ENCODE peak calls at places on chromosome 7, in five cellular contexts. R, B, H, F and K are unnamed samples.

GRCh38 chr7:45653209-45653907 is 79.2 kb downstream of the ADCY1 start:
- DNase-seq in R (no peak), B (no peak), H (peak; percentile 5), F (no peak), K (no peak)

GRCh38 chr7:72466797-72467196 is 54.7 kb upstream of the CALN1 start:
- DNase-seq in R (no peak), B (no peak), H (no peak), F (no peak), K (no peak)

GRCh38 chr7:92783260-92783911 is 53.0 kb downstream of the CDK6 start:
- DNase-seq in R (no peak), B (no peak), H (no peak), F (no peak), K (no peak)

GRCh38 chr7:117313582-117313981 is 9.3 kb downstream of the WNT2 start:
- DNase-seq in R (no peak), B (no peak), H (no peak), F (no peak), K (no peak)

GRCh38 chr7:141480953-141481352 is 70.3 kb upstream of the AGK start:
- DNase-seq in R (no peak), B (no peak), H (no peak), F (no peak), K (no peak)

GRCh38 chr7:37380831-37381230 is 67.8 kb downstream of the ELMO1 start:
- DNase-seq in R (no peak), B (no peak), H (no peak), F (no peak), K (no peak)

GRCh38 chr7:99730262-99730810 is 4.7 kb downstream of the CYP3A7 start:
- DNase-seq in R (no peak), B (no peak), H (no peak), F (no peak), K (no peak)

GRCh38 chr7:156764016-156764669 is 123.6 kb downstream of the RNF32 start:
- DNase-seq in R (peak; percentile 47), B (no peak), H (peak; percentile 82), F (peak; percentile 77), K (no peak)

GRCh38 chr7:26681819-26682418 is 182.5 kb downstream of the SKAP2 start:
- DNase-seq in R (no peak), B (no peak), H (no peak), F (no peak), K (no peak)

GRCh38 chr7:23393636-23394035 is 76.7 kb downstream of the IGF2BP3 start:
- DNase-seq in R (no peak), B (no peak), H (no peak), F (no peak), K (no peak)